ENCODE peak calls at places on chromosomes 1 and 21, in six cellular contexts. L is IMR-90, M is mammary epithelial cell, Y is coronary artery, B is psoas muscle, Z is fibroblast of the aortic adventitia. F is an unnamed sample.

GRCh38 chr21:45990049-45990711 is 8.6 kb downstream of the COL6A1 start:
- DNase-seq in Z (no peak), B (peak; percentile 49), L (no peak), M (no peak), Y (peak; percentile 72), F (no peak)

GRCh38 chr1:66575739-66576138 is 41.8 kb downstream of the SGIP1 start:
- DNase-seq in M (no peak), Y (no peak), B (no peak), L (peak; percentile 99), Z (peak; percentile 97), F (peak; percentile 94)

GRCh38 chr1:184163674-184164470 is 112.3 kb downstream of the TSEN15 start:
- DNase-seq in M (peak; percentile 64), L (peak; percentile 89), B (no peak), Z (peak; percentile 73), Y (no peak), F (peak; percentile 57)

GRCh38 chr1:24302209-24302611 is 16.9 kb upstream of the GRHL3 start:
- DNase-seq in L (no peak), Y (no peak), B (no peak), M (no peak), Z (peak; percentile 40), F (no peak)

GRCh38 chr1:10107985-10108663 is 75.4 kb downstream of the UBE4B start:
- DNase-seq in M (peak; percentile 88), Y (no peak), L (peak; percentile 85), B (no peak), Z (peak; percentile 64), F (peak; percentile 80)

GRCh38 chr1:51421961-51422360 is 91.6 kb upstream of the TTC39A start:
- DNase-seq in L (peak; percentile 82), B (no peak), Z (peak; percentile 84), Y (no peak), M (peak; percentile 25), F (peak; percentile 84)

GRCh38 chr21:37207441-37208009 is 59.6 kb downstream of the VPS26C start:
- DNase-seq in M (peak; percentile 57), Z (peak; percentile 31), Y (no peak), B (peak; percentile 88), L (no peak), F (peak; percentile 12)

GRCh38 chr21:24076179-24076578 is 1531.1 kb downstream of the MRPL39 start:
- DNase-seq in L (peak; percentile 52), B (no peak), Y (no peak), M (no peak), Z (peak; percentile 1), F (peak; percentile 14)

GRCh38 chr1:61914823-61915482 is 172.7 kb downstream of the PATJ start:
- DNase-seq in Z (no peak), B (no peak), M (no peak), Y (no peak), L (no peak), F (peak; percentile 4)

GRCh38 chr1:54973205-54973921 is 7.1 kb upstream of the TMEM61 start:
- DNase-seq in Y (peak; percentile 81), L (peak; percentile 21), Z (peak; percentile 59), B (peak; percentile 69), M (no peak), F (peak; percentile 38)

GRCh38 chr1:150537732-150538684 is 11.2 kb upstream of the ADAMTSL4 start:
- DNase-seq in Y (no peak), B (peak; percentile 57), L (peak; percentile 87), Z (peak; percentile 88), M (peak; percentile 74), F (peak; percentile 94)

GRCh38 chr1:27300341-27301051 is 21.5 kb upstream of the TMEM222 start:
- DNase-seq in M (peak; percentile 73), L (peak; percentile 93), Y (peak; percentile 85), B (peak; percentile 91), Z (peak; percentile 94), F (peak; percentile 99)
- TF ChIP-seq CTCF in M (peak; percentile 96), L (peak; percentile 98), Y (peak; percentile 99), B (peak; percentile 99), Z (peak; percentile 96), F (peak; percentile 96)

GRCh38 chr1:173900427-173900826 is 16.7 kb downstream of the SERPINC1 start:
- DNase-seq in B (no peak), Y (no peak), Z (no peak), L (no peak), M (no peak), F (no peak)
- H3K4me3 ChIP-seq in B (no peak overlapping the region), Y (no peak overlapping the region), Z (no peak overlapping the region), L (no peak overlapping the region), M (no peak overlapping the region), F (no peak overlapping the region)

DNA sequence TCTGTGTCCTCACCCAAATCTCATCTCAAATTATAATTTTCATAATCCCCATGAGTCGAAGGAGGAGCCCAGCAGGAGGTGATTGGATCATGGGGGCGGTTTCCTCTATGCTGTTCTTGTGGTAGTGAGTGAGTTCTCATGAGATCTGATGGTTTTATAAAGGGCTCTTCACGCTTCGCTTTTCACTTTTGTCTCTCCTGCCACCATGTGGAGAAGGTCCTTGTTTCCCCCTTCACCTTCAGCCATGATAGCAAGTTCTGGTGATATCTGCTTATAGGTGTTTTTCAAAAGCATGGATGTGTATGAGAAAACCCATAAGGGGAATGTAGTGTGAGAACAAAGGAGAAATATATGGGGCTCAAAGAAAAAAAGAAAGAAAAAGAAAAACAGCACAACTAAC is 405.9 kb upstream of the RGS18 start:
- DNase-seq in M (no peak), B (no peak), Y (no peak), Z (no peak), L (no peak), F (no peak)
- TF ChIP-seq CTCF in M (no peak), B (no peak), Y (no peak), Z (no peak), L (no peak), F (no peak)

GRCh38 chr1:199449681-199450080 is 577.8 kb upstream of the NR5A2 start:
- DNase-seq in L (no peak), Y (no peak), Z (no peak), B (no peak), M (no peak), F (no peak)
- H3K4me3 ChIP-seq in L (no peak overlapping the region), Y (no peak overlapping the region), Z (no peak overlapping the region), B (no peak overlapping the region), M (no peak overlapping the region), F (no peak overlapping the region)

F was measured in choroid plexus epithelial cell.